ENCODE peak calls at places on chromosomes 13 and 19, in six cellular contexts. P is CD4-positive, CD25-positive, alpha-beta regulatory T cell; G is psoas muscle; W is uterus; V is CD8-positive, alpha-beta T cell; C is testis. H is an unnamed sample. For H3K4me1 and H3K9me3, the result is how much of the 10 kb centered on the place peaks cover.

GRCh38 chr13:97567510-97568243 is 133.7 kb downstream of the RAP2A start:
- DNase-seq in P (no peak), G (peak), W (no peak), V (no peak), C (no peak), H (peak)

GRCh38 chr19:10748924-10749434 is 31.1 kb downstream of the DNM2 start:
- DNase-seq in P (no peak), G (no peak), W (no peak), V (no peak), C (peak), H (peak)

GRCh38 chr13:112790735-112791641 is 101.2 kb downstream of the ATP11A start:
- DNase-seq in P (no peak), G (no peak), W (peak), V (no peak), C (no peak), H (no peak)

GRCh38 chr13:110524484-110525254 is 36.9 kb downstream of the RAB20 start:
- DNase-seq in P (no peak), G (no peak), W (no peak), V (no peak), C (peak), H (peak)

GRCh38 chr19:19459099-19459498 is 53.6 kb downstream of the GATAD2A start:
- DNase-seq in P (no peak), G (no peak), W (no peak), V (no peak), C (no peak), H (no peak)

GRCh38 chr13:109743706-109744453 is 42.5 kb downstream of the IRS2 start:
- DNase-seq in P (no peak), G (no peak), W (peak), V (peak), C (no peak), H (no peak)

GRCh38 chr19:34963531-34964406 is at the start of gene ZNF792:
- DNase-seq in P (peak), G (peak), W (peak), V (peak), C (peak), H (peak)

GRCh38 chr13:25783076-25783475 is 268.7 kb downstream of the SHISA2 start:
- DNase-seq in P (no peak), G (no peak), W (no peak), V (no peak), C (no peak), H (no peak)

GRCh38 chr19:42155796-42156195 is 23.6 kb upstream of the POU2F2 start:
- DNase-seq in P (no peak), G (no peak), W (no peak), V (no peak), C (no peak), H (no peak)

GRCh38 chr13:23866420-23867026 is 22.7 kb downstream of the MIPEP start:
- DNase-seq in P (no peak), G (no peak), W (no peak), V (no peak), C (no peak), H (no peak)

GRCh38 chr13:42876270-42876714 is 94.9 kb downstream of the FAM216B start:
- DNase-seq in P (no peak), G (no peak), W (no peak), V (no peak), C (no peak), H (no peak)

GRCh38 chr13:79070343-79070974 is 335.6 kb downstream of the RBM26 start:
- DNase-seq in P (no peak), G (no peak), W (no peak), V (no peak), C (no peak), H (no peak)

GRCh38 chr19:10863107-10863700 is 8.1 kb upstream of the CARM1 start:
- DNase-seq in P (no peak), G (no peak), W (peak), V (no peak), C (peak), H (no peak)

DNA sequence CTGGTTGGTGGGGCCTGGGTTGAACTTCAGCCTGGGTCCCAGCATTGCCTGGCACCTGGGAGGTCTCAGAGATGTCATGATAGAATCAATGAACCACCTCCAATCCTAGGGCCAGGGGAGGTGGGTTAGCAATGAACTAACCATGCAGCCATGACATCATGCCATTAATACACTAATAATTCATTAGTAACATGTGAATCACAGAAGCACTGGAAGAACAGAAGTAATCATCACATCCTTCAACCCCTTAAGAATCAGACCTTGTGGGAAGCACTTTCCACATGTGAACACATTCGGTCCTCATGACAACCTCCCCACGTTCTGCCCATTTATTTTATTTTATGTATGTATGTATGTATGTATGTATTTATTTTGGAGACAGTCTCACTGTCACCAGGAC is 6.9 kb downstream of the NOSIP start:
- DNase-seq in P (no peak), G (no peak), W (no peak), V (no peak), C (no peak), H (no peak)
- H3K4me1 ChIP-seq in P (under half), G (half or more), W (under half), V (under half), C (under half), H (under half)

DNA sequence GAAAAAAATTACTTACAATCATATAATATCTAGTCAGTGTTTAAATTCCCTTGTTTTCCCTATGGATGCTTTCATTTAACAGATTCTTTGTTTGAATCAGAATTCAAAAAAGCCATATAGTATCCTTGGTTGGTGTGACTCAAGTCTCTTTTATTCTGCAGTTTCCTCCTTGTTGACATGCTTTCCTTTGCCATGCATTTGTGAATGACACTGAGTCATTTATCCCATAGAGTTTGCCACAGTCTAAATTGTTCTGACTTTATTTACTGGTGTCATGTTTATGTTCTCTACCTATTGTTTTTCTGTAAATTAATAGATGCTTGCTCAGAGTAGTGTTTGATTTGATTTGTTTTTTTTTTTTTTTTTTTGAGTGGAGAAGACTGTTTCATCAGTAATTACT is 893.8 kb upstream of the SLC10A2 start:
- DNase-seq in P (no peak), G (no peak), W (no peak), V (no peak), C (no peak), H (no peak)
- H3K9me3 ChIP-seq in P (under half), G (under half), W (under half), V (under half), C (under half), H (under half)

DNA sequence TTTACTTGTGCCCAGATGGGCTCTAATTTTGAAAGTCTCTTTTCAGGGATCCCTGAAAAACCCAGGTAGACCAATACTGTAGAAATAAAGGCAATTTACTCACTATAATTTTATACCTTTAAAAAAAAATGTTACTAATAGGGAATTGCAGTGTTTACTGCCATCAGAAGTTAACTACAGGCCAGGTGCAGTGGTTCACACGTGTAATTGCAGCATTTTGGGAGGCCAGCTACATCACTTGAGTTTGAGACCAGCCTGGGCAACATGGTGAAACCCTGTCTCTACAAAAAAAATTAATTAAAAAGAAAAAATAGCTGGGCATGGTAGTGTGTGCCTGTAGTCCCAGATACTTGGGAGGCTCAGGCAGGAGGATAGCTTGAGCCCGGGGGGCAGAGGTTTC is 10.2 kb downstream of the USP12 start:
- DNase-seq in P (no peak), G (no peak), W (no peak), V (no peak), C (no peak), H (no peak)
- H3K4me1 ChIP-seq in P (half or more), G (under half), W (under half), V (under half), C (under half), H (under half)

GRCh38 chr19:37537391-37537947 is 30.7 kb downstream of the ZNF793 start:
- DNase-seq in P (no peak), G (no peak), W (no peak), V (no peak), C (no peak), H (no peak)
- H3K9me3 ChIP-seq in P (half or more), G (half or more), W (half or more), V (half or more), C (under half), H (under half)

DNA sequence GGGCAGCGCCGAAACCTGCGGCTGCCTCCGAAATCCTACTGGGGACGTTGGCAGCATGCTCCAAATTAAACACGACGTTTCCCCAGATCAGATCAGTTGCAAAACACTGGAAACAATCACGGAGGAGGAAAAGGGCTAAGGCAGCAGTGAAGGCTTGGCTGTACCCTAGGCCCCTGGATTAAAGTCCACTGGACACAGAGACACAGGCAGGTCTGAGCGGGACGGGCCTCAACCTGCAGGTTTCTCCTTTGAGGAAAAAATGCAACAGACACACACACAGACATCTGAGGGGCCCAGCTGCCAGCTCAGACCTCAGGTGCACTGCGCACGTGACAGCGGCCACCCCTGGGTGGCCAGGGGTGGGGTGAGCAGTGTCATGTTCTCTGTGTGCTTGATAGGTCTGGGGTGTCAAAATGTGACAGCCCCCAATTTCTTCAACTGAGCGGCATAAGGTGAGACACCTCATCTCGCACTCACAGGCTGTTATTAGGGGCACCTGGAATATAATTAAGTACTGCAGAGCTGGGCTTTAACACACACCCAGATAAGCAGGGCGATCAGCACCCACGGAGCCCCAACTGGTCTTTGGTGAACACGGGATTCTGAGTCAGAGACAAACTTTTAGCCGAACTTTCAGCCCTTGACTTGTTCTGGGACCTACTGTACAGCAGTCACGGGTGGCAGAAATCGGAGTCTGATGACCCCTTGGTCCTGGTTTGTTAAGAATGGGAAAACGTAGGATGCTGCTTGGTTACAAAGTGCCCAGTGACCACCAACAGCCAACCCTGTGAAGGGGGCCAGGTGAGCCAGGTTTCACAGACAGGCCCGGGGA is 9.3 kb downstream of the SH3GL1 start:
- DNase-seq in P (no peak), G (peak), W (no peak), V (no peak), C (no peak), H (no peak)
- H3K4me1 ChIP-seq in P (under half), G (half or more), W (under half), V (under half), C (half or more), H (under half)

GRCh38 chr19:7088999-7089398 is 19.5 kb downstream of the ZNF557 start:
- DNase-seq in P (no peak), G (no peak), W (no peak), V (no peak), C (no peak), H (no peak)

GRCh38 chr19:7078007-7078406 is 8.5 kb downstream of the ZNF557 start:
- DNase-seq in P (no peak), G (no peak), W (no peak), V (no peak), C (no peak), H (no peak)

GRCh38 chr19:7083076-7083956 is 13.8 kb downstream of the ZNF557 start:
- DNase-seq in P (no peak), G (no peak), W (no peak), V (no peak), C (no peak), H (no peak)
- H3K9me3 ChIP-seq in P (half or more), G (half or more), W (half or more), V (half or more), C (under half), H (under half)

H was measured in pancreas.